ENCODE peak calls at places on chromosomes 4 and X, in five cellular contexts. One of them, this sample, is unnamed.

GRCh38 chr4:72546456-72546855 is 22.6 kb downstream of the ADAMTS3 start:
- DNase-seq in HCT116: no peak
- DNase-seq in Peyer's patch: no peak
- DNase-seq in neuronal stem cell: no peak
- DNase-seq in GM23338: no peak
- DNase-seq in this sample: no peak

GRCh38 chr4:17924189-17924588 is 97.4 kb downstream of the LCORL start:
- DNase-seq in HCT116: no peak
- DNase-seq in Peyer's patch: no peak
- DNase-seq in neuronal stem cell: no peak
- DNase-seq in GM23338: no peak
- DNase-seq in this sample: no peak

GRCh38 chrX:103254171-103254824 is 657 bp downstream of the TCEAL8 start:
- DNase-seq in HCT116: peak; percentile 48
- DNase-seq in Peyer's patch: peak; percentile 75
- DNase-seq in neuronal stem cell: peak; percentile 45
- DNase-seq in GM23338: peak; percentile 95
- DNase-seq in this sample: no peak

GRCh38 chr4:24794916-24795665 is at the start of gene SOD3:
- DNase-seq in HCT116: no peak
- DNase-seq in Peyer's patch: peak; percentile 65
- DNase-seq in neuronal stem cell: peak; percentile 48
- DNase-seq in GM23338: peak; percentile 91
- DNase-seq in this sample: no peak

GRCh38 chrX:17081969-17082368 is 135.5 kb downstream of the REPS2 start:
- DNase-seq in HCT116: no peak
- DNase-seq in Peyer's patch: no peak
- DNase-seq in neuronal stem cell: no peak
- DNase-seq in GM23338: no peak
- DNase-seq in this sample: no peak

GRCh38 chr4:109847896-109848442 is at the start of gene LRIT3:
- DNase-seq in HCT116: no peak
- DNase-seq in Peyer's patch: no peak
- DNase-seq in neuronal stem cell: peak; percentile 9
- DNase-seq in GM23338: no peak
- DNase-seq in this sample: no peak

GRCh38 chr4:156805696-156806095 is 165.9 kb downstream of the PDGFC start:
- DNase-seq in HCT116: no peak
- DNase-seq in Peyer's patch: no peak
- DNase-seq in neuronal stem cell: no peak
- DNase-seq in GM23338: peak; percentile 6
- DNase-seq in this sample: no peak

GRCh38 chr4:168021666-168022065 is 70.7 kb upstream of the ANXA10 start:
- DNase-seq in HCT116: no peak
- DNase-seq in Peyer's patch: no peak
- DNase-seq in neuronal stem cell: no peak
- DNase-seq in GM23338: no peak
- DNase-seq in this sample: no peak

GRCh38 chr4:66565796-66566195 is 895.5 kb upstream of the EPHA5 start:
- DNase-seq in HCT116: no peak
- DNase-seq in Peyer's patch: no peak
- DNase-seq in neuronal stem cell: no peak
- DNase-seq in GM23338: no peak
- DNase-seq in this sample: no peak

GRCh38 chrX:66731398-66731797 is 92.5 kb upstream of the EDA2R start:
- DNase-seq in HCT116: no peak
- DNase-seq in Peyer's patch: no peak
- DNase-seq in neuronal stem cell: peak; percentile 18
- DNase-seq in GM23338: peak; percentile 67
- DNase-seq in this sample: no peak

GRCh38 chrX:50747471-50747900 is 66.5 kb downstream of the SHROOM4 start:
- DNase-seq in HCT116: no peak
- DNase-seq in Peyer's patch: no peak
- DNase-seq in neuronal stem cell: peak; percentile 12
- DNase-seq in GM23338: peak; percentile 49
- DNase-seq in this sample: no peak

GRCh38 chr4:53240573-53240972 is 125.3 kb downstream of the SCFD2 start:
- DNase-seq in HCT116: no peak
- DNase-seq in Peyer's patch: no peak
- DNase-seq in neuronal stem cell: no peak
- DNase-seq in GM23338: no peak
- DNase-seq in this sample: no peak

GRCh38 chr4:45566896-45567603 is 556.8 kb downstream of the GABRG1 start:
- DNase-seq in HCT116: no peak
- DNase-seq in Peyer's patch: no peak
- DNase-seq in neuronal stem cell: no peak
- DNase-seq in GM23338: no peak
- DNase-seq in this sample: no peak

GRCh38 chrX:110414679-110415439 is 56.2 kb downstream of the RTL9 start:
- DNase-seq in HCT116: no peak
- DNase-seq in Peyer's patch: no peak
- DNase-seq in neuronal stem cell: no peak
- DNase-seq in GM23338: no peak
- DNase-seq in this sample: no peak

GRCh38 chr4:159002950-159003349 is 99.9 kb upstream of the RAPGEF2 start:
- DNase-seq in HCT116: no peak
- DNase-seq in Peyer's patch: no peak
- DNase-seq in neuronal stem cell: no peak
- DNase-seq in GM23338: no peak
- DNase-seq in this sample: no peak

GRCh38 chr4:16391196-16391595 is 164.9 kb upstream of the TAPT1 start:
- DNase-seq in HCT116: no peak
- DNase-seq in Peyer's patch: no peak
- DNase-seq in neuronal stem cell: no peak
- DNase-seq in GM23338: no peak
- DNase-seq in this sample: no peak

GRCh38 chr4:113756005-113756410 is 5.5 kb downstream of the CAMK2D start:
- DNase-seq in HCT116: no peak
- DNase-seq in Peyer's patch: no peak
- DNase-seq in neuronal stem cell: no peak
- DNase-seq in GM23338: peak; percentile 11
- DNase-seq in this sample: no peak

GRCh38 chr4:27186710-27187109 is 326.1 kb downstream of the STIM2 start:
- DNase-seq in HCT116: no peak
- DNase-seq in Peyer's patch: no peak
- DNase-seq in neuronal stem cell: no peak
- DNase-seq in GM23338: no peak
- DNase-seq in this sample: no peak

GRCh38 chr4:9765091-9765490 is 16.3 kb upstream of the DRD5 start:
- DNase-seq in HCT116: peak; percentile 31
- DNase-seq in Peyer's patch: no peak
- DNase-seq in neuronal stem cell: no peak
- DNase-seq in GM23338: peak; percentile 65
- DNase-seq in this sample: no peak

GRCh38 chr4:113976937-113977855 is 2.3 kb downstream of the ARSJ start:
- DNase-seq in HCT116: no peak
- DNase-seq in Peyer's patch: no peak
- DNase-seq in neuronal stem cell: no peak
- DNase-seq in GM23338: no peak
- DNase-seq in this sample: no peak

GRCh38 chrX:144840616-144841015 is 406.7 kb upstream of the SPANXN1 start:
- DNase-seq in HCT116: no peak
- DNase-seq in Peyer's patch: no peak
- DNase-seq in neuronal stem cell: no peak
- DNase-seq in GM23338: no peak
- DNase-seq in this sample: no peak

GRCh38 chr4:109441858-109442480 is 8.4 kb downstream of the SEC24B start:
- DNase-seq in HCT116: no peak
- DNase-seq in Peyer's patch: no peak
- DNase-seq in neuronal stem cell: no peak
- DNase-seq in GM23338: no peak
- DNase-seq in this sample: no peak

GRCh38 chrX:72009731-72010130 is 99.1 kb downstream of the NHSL2 start:
- DNase-seq in HCT116: no peak
- DNase-seq in Peyer's patch: peak; percentile 8
- DNase-seq in neuronal stem cell: no peak
- DNase-seq in GM23338: no peak
- DNase-seq in this sample: no peak

GRCh38 chr4:20615492-20616136 is 84.6 kb upstream of the PACRGL start:
- DNase-seq in HCT116: peak; percentile 27
- DNase-seq in Peyer's patch: no peak
- DNase-seq in neuronal stem cell: no peak
- DNase-seq in GM23338: no peak
- DNase-seq in this sample: no peak

GRCh38 chrX:70455366-70456202 is 10.9 kb downstream of the DLG3 start:
- DNase-seq in HCT116: no peak
- DNase-seq in Peyer's patch: peak; percentile 66
- DNase-seq in neuronal stem cell: no peak
- DNase-seq in GM23338: peak; percentile 65
- DNase-seq in this sample: no peak

GRCh38 chrX:46574337-46574940 is 874 bp downstream of the CHST7 start:
- DNase-seq in HCT116: no peak
- DNase-seq in Peyer's patch: peak; percentile 49
- DNase-seq in neuronal stem cell: no peak
- DNase-seq in GM23338: peak; percentile 38
- DNase-seq in this sample: peak; percentile 21

GRCh38 chr4:4687100-4687499 is 145.3 kb upstream of the STX18 start:
- DNase-seq in HCT116: no peak
- DNase-seq in Peyer's patch: no peak
- DNase-seq in neuronal stem cell: no peak
- DNase-seq in GM23338: no peak
- DNase-seq in this sample: no peak

GRCh38 chr4:74444891-74445642 is at the start of gene AREG:
- DNase-seq in HCT116: peak; percentile 83
- DNase-seq in Peyer's patch: peak; percentile 98
- DNase-seq in neuronal stem cell: peak; percentile 45
- DNase-seq in GM23338: peak; percentile 90
- DNase-seq in this sample: peak; percentile 86

GRCh38 chr4:40247350-40247749 is 50.5 kb downstream of the RHOH start:
- DNase-seq in HCT116: no peak
- DNase-seq in Peyer's patch: peak; percentile 81
- DNase-seq in neuronal stem cell: no peak
- DNase-seq in GM23338: no peak
- DNase-seq in this sample: peak; percentile 38

GRCh38 chr4:125736057-125736456 is 421.3 kb downstream of the FAT4 start:
- DNase-seq in HCT116: no peak
- DNase-seq in Peyer's patch: no peak
- DNase-seq in neuronal stem cell: no peak
- DNase-seq in GM23338: peak; percentile 67
- DNase-seq in this sample: no peak

GRCh38 chrX:68343551-68343950 is 89.7 kb downstream of the OPHN1 start:
- DNase-seq in HCT116: no peak
- DNase-seq in Peyer's patch: no peak
- DNase-seq in neuronal stem cell: no peak
- DNase-seq in GM23338: no peak
- DNase-seq in this sample: no peak

GRCh38 chrX:153970398-153971123 is 1.1 kb downstream of the HCFC1 start:
- DNase-seq in HCT116: no peak
- DNase-seq in Peyer's patch: no peak
- DNase-seq in neuronal stem cell: peak; percentile 46
- DNase-seq in GM23338: peak; percentile 63
- DNase-seq in this sample: peak; percentile 39

DNA sequence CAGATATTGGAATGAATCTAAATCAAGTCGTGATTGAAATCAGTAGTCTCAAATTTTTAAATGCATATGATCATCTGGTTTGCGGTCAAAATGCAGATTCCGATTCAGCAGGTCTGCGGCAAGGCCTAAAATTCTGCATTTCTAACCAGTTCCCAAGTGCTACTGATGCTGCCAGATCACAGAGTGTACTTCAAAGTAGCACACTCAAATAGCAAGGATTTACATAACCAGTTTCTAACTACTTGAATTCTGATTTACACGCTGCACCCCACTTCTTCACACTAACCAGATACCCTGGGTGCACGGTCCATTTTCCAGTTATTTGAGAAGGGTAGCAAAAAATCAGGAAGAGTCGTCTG is 761 bp downstream of the MBTPS2 start:
- DNase-seq in HCT116: no peak
- DNase-seq in Peyer's patch: no peak
- DNase-seq in neuronal stem cell: no peak
- DNase-seq in GM23338: no peak
- DNase-seq in this sample: no peak
- H3K27ac ChIP-seq in HCT116: peak overlapping the region; percentile 66
- H3K27ac ChIP-seq in Peyer's patch: peak overlapping the region; percentile 81
- H3K27ac ChIP-seq in neuronal stem cell: no peak overlapping the region
- H3K27ac ChIP-seq in GM23338: no peak overlapping the region
- H3K27ac ChIP-seq in this sample: no peak overlapping the region

GRCh38 chr4:123649644-123650356 is 253.2 kb downstream of the SPRY1 start:
- DNase-seq in HCT116: no peak
- DNase-seq in Peyer's patch: peak; percentile 56
- DNase-seq in neuronal stem cell: no peak
- DNase-seq in GM23338: peak; percentile 54
- DNase-seq in this sample: no peak
- H3K4me3 ChIP-seq in HCT116: no peak overlapping the region
- H3K4me3 ChIP-seq in Peyer's patch: no peak overlapping the region
- H3K4me3 ChIP-seq in neuronal stem cell: no peak overlapping the region
- H3K4me3 ChIP-seq in GM23338: no peak overlapping the region
- H3K4me3 ChIP-seq in this sample: no peak overlapping the region

GRCh38 chrX:78105944-78106650 is 2.0 kb downstream of the PGK1 start:
- DNase-seq in HCT116: no peak
- DNase-seq in Peyer's patch: peak; percentile 55
- DNase-seq in neuronal stem cell: no peak
- DNase-seq in GM23338: no peak
- DNase-seq in this sample: no peak

GRCh38 chrX:78102100-78102499 is 1.9 kb upstream of the PGK1 start:
- DNase-seq in HCT116: no peak
- DNase-seq in Peyer's patch: no peak
- DNase-seq in neuronal stem cell: no peak
- DNase-seq in GM23338: no peak
- DNase-seq in this sample: no peak

GRCh38 chrX:78104447-78105176 is 564 bp downstream of the PGK1 start:
- DNase-seq in HCT116: no peak
- DNase-seq in Peyer's patch: peak; percentile 80
- DNase-seq in neuronal stem cell: no peak
- DNase-seq in GM23338: peak; percentile 25
- DNase-seq in this sample: peak; percentile 16

GRCh38 chrX:78103656-78104446 is at the start of gene PGK1:
- DNase-seq in HCT116: peak; percentile 89
- DNase-seq in Peyer's patch: peak; percentile 98
- DNase-seq in neuronal stem cell: peak; percentile 87
- DNase-seq in GM23338: peak; percentile 94
- DNase-seq in this sample: peak; percentile 91

DNA sequence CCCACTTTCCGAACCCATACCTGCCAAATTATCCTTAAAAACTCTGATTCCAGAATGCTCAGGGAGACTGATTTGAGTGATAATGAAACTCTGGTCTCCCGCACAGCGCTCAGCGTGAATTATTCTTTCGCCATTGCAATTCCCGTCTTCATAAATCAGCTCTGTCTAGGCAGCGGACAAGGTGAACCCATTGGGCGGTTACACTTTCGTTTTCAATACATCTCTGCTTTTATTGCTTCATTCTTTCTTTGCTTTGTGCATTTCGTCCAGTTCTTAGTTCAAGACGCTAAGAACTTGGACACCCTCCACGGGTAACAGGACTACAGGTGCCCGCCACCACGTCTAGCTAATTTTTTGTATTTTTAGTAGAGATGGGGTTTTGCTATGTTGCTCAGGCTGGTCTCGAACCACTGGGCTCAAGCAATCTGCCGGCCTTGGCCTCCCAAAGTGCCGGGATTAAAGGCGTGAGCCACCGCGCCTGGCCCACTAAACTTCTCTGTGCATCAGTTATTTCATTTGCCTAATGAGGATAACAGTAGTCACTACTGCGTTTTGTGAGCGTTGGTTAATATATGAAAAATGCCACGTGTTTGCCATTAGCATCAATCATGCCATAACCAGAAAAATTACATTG is 930 bp upstream of the PGK1 start:
- DNase-seq in HCT116: no peak
- DNase-seq in Peyer's patch: no peak
- DNase-seq in neuronal stem cell: no peak
- DNase-seq in GM23338: no peak
- DNase-seq in this sample: no peak
- H3K27ac ChIP-seq in HCT116: peak overlapping the region; percentile 75
- H3K27ac ChIP-seq in Peyer's patch: peak overlapping the region; percentile 98
- H3K27ac ChIP-seq in neuronal stem cell: peak overlapping the region; percentile 90
- H3K27ac ChIP-seq in GM23338: peak overlapping the region; percentile 91
- H3K27ac ChIP-seq in this sample: peak overlapping the region; percentile 87

GRCh38 chrX:43885617-43886016 is 3.4 kb upstream of the MAOB start:
- DNase-seq in HCT116: no peak
- DNase-seq in Peyer's patch: no peak
- DNase-seq in neuronal stem cell: no peak
- DNase-seq in GM23338: no peak
- DNase-seq in this sample: no peak
- H3K4me3 ChIP-seq in HCT116: no peak overlapping the region
- H3K4me3 ChIP-seq in Peyer's patch: no peak overlapping the region
- H3K4me3 ChIP-seq in neuronal stem cell: no peak overlapping the region
- H3K4me3 ChIP-seq in GM23338: no peak overlapping the region
- H3K4me3 ChIP-seq in this sample: no peak overlapping the region